ENCODE peak calls at places on chromosomes 5 and 9, in ten cellular contexts. C, F, X, R, H, U, S, J, B and N are unnamed samples.

GRCh38 chr9:35675732-35676392 is 2.1 kb downstream of the CA9 start:
- DNase-seq in X (no peak), C (no peak), U (no peak), J (peak), S (peak), R (no peak), H (peak), F (no peak), B (no peak), N (no peak)

GRCh38 chr5:56669534-56670483 is 145.5 kb upstream of the MAP3K1 start:
- DNase-seq in X (no peak), S (no peak), R (no peak), U (no peak), F (no peak), B (peak), J (peak), C (peak), H (peak), N (peak)

GRCh38 chr5:83729389-83729788 is 8.7 kb upstream of the HAPLN1 start:
- DNase-seq in S (no peak), R (no peak), C (no peak), X (no peak), F (no peak), J (no peak), B (no peak), H (no peak), U (no peak), N (no peak)

GRCh38 chr5:175448276-175448675 is 4.3 kb upstream of the DRD1 start:
- DNase-seq in S (no peak), C (no peak), U (no peak), X (no peak), J (no peak), H (no peak), B (no peak), R (no peak), F (no peak), N (no peak)

GRCh38 chr9:121622842-121623203 is 28.6 kb upstream of the DAB2IP start:
- DNase-seq in J (no peak), B (no peak), H (no peak), R (no peak), S (no peak), U (no peak), F (no peak), C (peak), X (no peak), N (no peak)

GRCh38 chr5:33828611-33829286 is 63.0 kb downstream of the ADAMTS12 start:
- DNase-seq in B (no peak), R (no peak), C (peak), F (no peak), H (no peak), X (no peak), U (no peak), S (no peak), J (no peak), N (no peak)

GRCh38 chr5:40165789-40166728 is 513.7 kb upstream of the PTGER4 start:
- DNase-seq in U (no peak), C (peak), B (peak), R (no peak), X (no peak), F (no peak), J (no peak), S (no peak), H (no peak), N (no peak)

GRCh38 chr9:3931058-3931457 is 368.8 kb downstream of the GLIS3 start:
- DNase-seq in H (no peak), F (no peak), X (no peak), C (no peak), B (no peak), S (no peak), J (no peak), U (no peak), R (no peak), N (no peak)

GRCh38 chr5:82422751-82423181 is 144.6 kb upstream of the RPS23 start:
- DNase-seq in S (no peak), C (peak), B (peak), H (peak), J (no peak), X (no peak), R (no peak), U (no peak), F (no peak), N (no peak)

GRCh38 chr9:130245474-130245873 is 20.1 kb upstream of the HMCN2 start:
- DNase-seq in F (no peak), J (no peak), H (no peak), S (no peak), R (no peak), X (no peak), B (no peak), U (no peak), C (no peak), N (no peak)

GRCh38 chr9:129752915-129753724 is at the start of gene PTGES:
- DNase-seq in H (peak), U (no peak), B (peak), J (peak), R (peak), S (peak), C (peak), X (peak), F (no peak), N (peak)

GRCh38 chr9:91905958-91906585 is 44.0 kb downstream of the ROR2 start:
- DNase-seq in J (peak), B (no peak), H (peak), U (no peak), R (no peak), C (no peak), F (peak), S (peak), X (no peak), N (peak)

GRCh38 chr9:86322973-86323644 is 31.1 kb downstream of the TUT7 start:
- DNase-seq in J (no peak), S (no peak), F (no peak), C (peak), H (no peak), X (peak), B (peak), U (no peak), R (no peak), N (no peak)

GRCh38 chr5:128896675-128897074 is 68.6 kb upstream of the SLC27A6 start:
- DNase-seq in F (no peak), H (no peak), U (no peak), J (no peak), S (no peak), R (no peak), B (no peak), C (no peak), X (no peak), N (no peak)

GRCh38 chr5:181052928-181053759 is 13.1 kb downstream of the BTNL9 start:
- DNase-seq in R (no peak), H (no peak), U (no peak), C (no peak), S (peak), F (no peak), B (no peak), J (no peak), X (no peak), N (no peak)

GRCh38 chr9:9942764-9943424 is 669.9 kb downstream of the PTPRD start:
- DNase-seq in B (peak), J (peak), R (no peak), U (peak), F (peak), C (peak), S (peak), X (peak), H (peak), N (peak)

GRCh38 chr9:68978054-68978453 is 35.9 kb downstream of the PRKACG start:
- DNase-seq in H (no peak), J (no peak), U (no peak), R (no peak), X (no peak), S (no peak), F (no peak), C (no peak), B (no peak), N (no peak)

GRCh38 chr5:103886826-103887225 is 324.2 kb upstream of the NUDT12 start:
- DNase-seq in S (no peak), U (no peak), J (no peak), R (no peak), C (no peak), X (no peak), B (no peak), H (no peak), F (no peak), N (no peak)

GRCh38 chr9:35749515-35750255 is 598 bp downstream of the RGP1 start:
- DNase-seq in U (no peak), R (peak), H (peak), F (peak), B (no peak), C (no peak), S (peak), J (peak), X (no peak), N (no peak)

GRCh38 chr5:69007726-69008368 is 86.0 kb upstream of the SLC30A5 start:
- DNase-seq in S (peak), C (peak), F (peak), J (peak), B (peak), H (peak), U (peak), R (peak), X (no peak), N (peak)

GRCh38 chr9:137694236-137694959 is 75.6 kb downstream of the EHMT1 start:
- DNase-seq in C (no peak), S (no peak), B (no peak), H (no peak), F (no peak), J (no peak), R (no peak), X (no peak), U (no peak), N (no peak)

GRCh38 chr9:89502038-89502601 is 4.2 kb upstream of the SEMA4D start:
- DNase-seq in B (no peak), R (no peak), F (peak), X (no peak), J (no peak), H (no peak), S (no peak), C (no peak), U (no peak), N (peak)

GRCh38 chr9:20591223-20591622 is 31.1 kb downstream of the MLLT3 start:
- DNase-seq in R (no peak), S (no peak), J (no peak), B (no peak), X (no peak), F (no peak), H (no peak), U (no peak), C (peak), N (no peak)

GRCh38 chr5:141040093-141040762 is 10.9 kb upstream of the PCDHB1 start:
- DNase-seq in S (no peak), U (peak), B (peak), F (no peak), X (no peak), R (no peak), C (peak), H (no peak), J (no peak), N (peak)

GRCh38 chr9:129183495-129184308 is 5.6 kb upstream of the IER5L start:
- DNase-seq in H (no peak), S (peak), R (no peak), F (no peak), J (no peak), B (no peak), U (no peak), X (no peak), C (peak), N (no peak)

GRCh38 chr5:172283862-172284274 is 304 bp upstream of the UBTD2 start:
- DNase-seq in F (peak), U (no peak), J (peak), X (no peak), H (peak), S (peak), C (peak), R (peak), B (peak), N (peak)

GRCh38 chr5:171366645-171367044 is 21.0 kb upstream of the NPM1 start:
- DNase-seq in C (no peak), U (no peak), H (no peak), J (no peak), S (no peak), R (no peak), F (no peak), X (no peak), B (no peak), N (no peak)

GRCh38 chr9:133264235-133264764 is 10.7 kb downstream of the ABO start:
- DNase-seq in U (no peak), F (no peak), C (no peak), S (no peak), J (peak), B (no peak), X (no peak), H (no peak), R (peak), N (no peak)

GRCh38 chr5:124596595-124597388 is 149.6 kb downstream of the ZNF608 start:
- DNase-seq in H (no peak), U (peak), C (peak), B (peak), F (no peak), R (no peak), J (no peak), S (no peak), X (no peak), N (no peak)

GRCh38 chr5:82601085-82601484 is 322.9 kb upstream of the RPS23 start:
- DNase-seq in F (no peak), U (no peak), B (no peak), R (no peak), S (peak), J (no peak), X (no peak), C (no peak), H (no peak), N (peak)

GRCh38 chr5:154287136-154287535 is 96.6 kb downstream of the GALNT10 start:
- DNase-seq in B (peak), J (peak), S (no peak), C (peak), F (no peak), R (no peak), X (peak), U (no peak), H (peak), N (no peak)

GRCh38 chr9:95497772-95498171 is 19.0 kb downstream of the PTCH1 start:
- DNase-seq in H (no peak), R (no peak), U (no peak), X (no peak), C (no peak), J (no peak), F (no peak), B (peak), S (no peak), N (no peak)

GRCh38 chr5:168195110-168195509 is 96.3 kb upstream of the WWC1 start:
- DNase-seq in C (no peak), J (no peak), R (no peak), B (no peak), X (no peak), F (no peak), S (no peak), U (no peak), H (no peak), N (no peak)

GRCh38 chr5:168188182-168188581 is 103.3 kb upstream of the WWC1 start:
- DNase-seq in X (no peak), R (no peak), C (no peak), U (no peak), F (no peak), J (no peak), B (no peak), H (no peak), S (no peak), N (no peak)

GRCh38 chr5:168198359-168198758 is 93.1 kb upstream of the WWC1 start:
- DNase-seq in X (no peak), C (no peak), S (no peak), U (no peak), F (no peak), J (no peak), R (no peak), H (no peak), B (no peak), N (no peak)

GRCh38 chr5:168192120-168192519 is 99.3 kb upstream of the WWC1 start:
- DNase-seq in S (no peak), R (no peak), C (no peak), X (no peak), U (no peak), B (no peak), H (no peak), F (no peak), J (no peak), N (no peak)

GRCh38 chr5:168193518-168194240 is 97.8 kb upstream of the WWC1 start:
- DNase-seq in X (no peak), C (no peak), B (no peak), R (no peak), H (no peak), J (no peak), F (no peak), U (no peak), S (no peak), N (no peak)
- H3K4me3 ChIP-seq in X (no peak), C (no peak), B (no peak), R (no peak), H (no peak), J (no peak), F (no peak), U (no peak), S (no peak), N (no peak)

DNA sequence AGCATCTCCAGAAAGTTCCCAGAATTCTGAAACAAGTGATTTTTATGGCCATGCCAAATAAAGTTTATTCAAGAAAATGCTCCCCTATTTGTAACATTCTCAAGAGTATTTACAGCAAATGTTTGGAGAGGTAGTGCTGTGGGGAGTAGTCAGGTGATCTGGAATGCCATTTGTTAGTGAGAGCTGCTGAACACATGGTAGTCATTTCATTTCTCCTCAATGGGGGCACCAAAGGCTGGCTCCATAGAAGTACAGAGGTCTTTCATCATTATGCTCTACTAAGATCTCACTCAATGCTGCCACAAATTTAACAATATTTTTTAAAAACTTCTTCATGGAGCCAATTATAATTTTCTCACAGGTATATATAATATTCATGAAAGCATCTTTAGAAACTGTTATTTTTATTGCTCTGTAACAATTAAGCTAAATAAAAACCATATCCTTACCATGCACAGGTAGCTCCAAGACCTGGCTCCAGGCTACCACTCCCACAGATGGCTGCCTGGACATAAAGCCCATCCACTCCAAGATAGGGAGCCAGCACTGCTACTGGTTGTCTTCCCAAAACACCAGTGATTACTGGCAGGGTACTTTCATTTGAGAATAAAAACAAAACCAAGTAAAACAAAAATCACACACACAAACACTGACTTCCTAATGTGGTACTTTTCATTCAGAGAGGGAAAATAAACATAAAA is 200.8 kb downstream of the PLK2 start:
- DNase-seq in B (no peak), X (no peak), R (no peak), J (no peak), S (no peak), C (no peak), H (no peak), U (no peak), F (no peak), N (no peak)
- H3K4me3 ChIP-seq in B (no peak), X (no peak), R (no peak), J (no peak), S (no peak), C (no peak), H (no peak), U (peak), F (no peak), N (no peak)

GRCh38 chr9:73154271-73154670 is 2.6 kb downstream of the ANXA1 start:
- DNase-seq in C (no peak), S (no peak), R (no peak), J (no peak), H (no peak), U (no peak), B (no peak), F (peak), X (no peak), N (no peak)
- H3K4me3 ChIP-seq in C (peak), S (no peak), R (peak), J (peak), H (peak), U (peak), B (peak), F (peak), X (peak), N (peak)

DNA sequence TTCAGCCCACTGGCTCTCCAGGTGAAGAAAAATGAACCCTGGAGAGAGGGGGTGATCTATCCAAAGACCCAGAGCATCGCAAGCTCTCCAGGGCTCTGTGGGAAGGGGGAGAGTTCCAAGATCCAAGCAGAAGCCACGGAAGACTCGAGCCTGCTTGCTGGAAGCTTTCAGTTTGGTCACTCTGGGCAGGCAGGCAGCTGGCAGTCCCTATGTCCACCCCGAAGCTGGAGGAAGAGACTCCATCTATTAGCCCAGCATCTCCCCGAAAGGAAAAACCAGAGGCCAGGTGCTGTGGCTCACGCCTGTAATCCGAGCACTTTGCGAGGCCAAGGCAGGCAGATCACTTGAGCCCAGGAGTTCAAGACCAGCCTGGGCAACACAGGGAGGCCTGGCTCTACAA is 10.7 kb upstream of the SPARC start:
- DNase-seq in H (no peak), R (no peak), J (no peak), X (no peak), U (no peak), B (no peak), F (no peak), S (no peak), C (peak), N (no peak)
- H3K4me3 ChIP-seq in H (no peak), R (no peak), J (no peak), X (no peak), U (no peak), B (no peak), F (no peak), S (no peak), C (no peak), N (no peak)

DNA sequence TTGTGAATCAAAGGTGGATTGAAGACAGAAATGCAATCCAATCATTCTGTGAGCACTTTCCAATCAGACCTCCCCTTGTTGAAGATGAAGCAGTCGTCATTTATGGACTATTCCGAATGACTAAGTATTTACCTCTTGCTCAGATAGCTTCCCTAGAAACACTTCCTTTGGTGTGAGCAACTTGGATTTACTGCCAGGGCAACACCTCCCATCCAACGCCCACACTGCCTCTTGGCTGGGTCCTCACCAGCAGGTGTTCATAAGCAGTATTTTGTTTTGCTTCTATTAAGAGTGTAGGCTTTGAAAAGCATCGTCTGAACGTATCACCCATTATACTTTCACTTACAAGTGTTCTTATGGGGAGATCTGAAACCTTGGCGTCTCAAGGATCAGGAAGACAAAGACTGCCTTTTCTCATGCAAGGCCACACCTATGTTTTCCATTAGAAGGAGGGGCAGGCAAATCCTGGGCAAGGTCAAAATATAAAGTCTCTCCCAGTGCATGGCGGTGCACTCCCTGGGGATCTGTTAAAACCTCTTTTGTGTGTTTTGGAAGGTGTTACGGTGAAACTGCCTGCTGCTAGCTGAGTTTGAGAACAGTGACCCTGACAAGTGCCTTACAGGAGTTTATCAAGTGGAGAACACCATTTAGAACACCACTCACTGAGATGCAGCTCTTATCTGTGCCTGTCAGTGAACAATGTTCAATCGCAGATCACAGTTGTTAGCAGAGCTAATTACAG is 10.6 kb upstream of the MARCHF3 start:
- DNase-seq in S (peak), B (peak), U (no peak), F (no peak), H (no peak), X (no peak), C (peak), J (peak), R (no peak), N (no peak)
- H3K4me3 ChIP-seq in S (no peak), B (no peak), U (no peak), F (no peak), H (no peak), X (no peak), C (no peak), J (no peak), R (no peak), N (no peak)

DNA sequence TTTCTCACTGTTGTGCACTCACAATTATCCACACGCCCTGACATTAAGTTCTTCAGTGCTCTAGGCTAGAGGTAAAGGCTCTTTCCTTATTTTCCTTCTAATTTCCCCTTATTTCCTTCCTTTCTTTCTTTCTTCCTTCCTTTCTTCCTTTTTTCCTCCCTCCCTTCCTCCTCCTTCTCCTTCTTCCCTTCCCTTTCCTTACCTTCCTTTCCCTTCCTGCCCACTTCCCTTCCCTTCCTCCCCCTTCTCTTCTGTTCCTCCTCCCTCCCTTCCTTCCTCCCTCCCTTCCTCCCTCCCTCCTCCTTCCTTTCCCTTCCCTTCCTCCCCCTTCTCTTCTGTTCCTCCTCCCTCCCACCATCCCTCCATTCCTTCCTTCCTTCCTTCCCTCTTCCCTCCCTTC is 317.0 kb upstream of the IRX1 start:
- DNase-seq in X (no peak), S (no peak), U (no peak), F (no peak), H (no peak), C (no peak), J (no peak), R (no peak), B (no peak), N (no peak)
- H3K4me3 ChIP-seq in X (no peak), S (no peak), U (no peak), F (no peak), H (no peak), C (no peak), J (no peak), R (no peak), B (no peak), N (no peak)

GRCh38 chr5:1109542-1110259 is 2.2 kb downstream of the SLC12A7 start:
- DNase-seq in X (no peak), B (no peak), H (no peak), S (no peak), R (no peak), U (no peak), J (no peak), F (no peak), C (no peak), N (no peak)
- H3K4me3 ChIP-seq in X (no peak), B (no peak), H (no peak), S (no peak), R (peak), U (peak), J (peak), F (no peak), C (no peak), N (no peak)